ENCODE peak calls at places on chromosomes 1 and 21, in ten cellular contexts. C, Z, W, E, N, F, G, A, Q and O are unnamed samples.
A peak's percentile ranks its signal among the peaks of the same experiment; 100 is the strongest.

GRCh38 chr1:246790833-246791232 is 66.6 kb downstream of the SCCPDH start:
- DNase-seq in C (no peak), Z (no peak), W (no peak), E (no peak), N (no peak), F (no peak), G (no peak), A (no peak), Q (no peak), O (no peak)

GRCh38 chr1:72649211-72649888 is 367.0 kb upstream of the NEGR1 start:
- DNase-seq in C (no peak), Z (no peak), W (no peak), E (no peak), N (no peak), F (no peak), G (no peak), A (no peak), Q (peak; percentile 76), O (peak; percentile 39)

GRCh38 chr1:244918422-244919319 is 54.3 kb upstream of the HNRNPU start:
- DNase-seq in C (peak; percentile 10), Z (no peak), W (peak; percentile 60), E (peak; percentile 29), N (peak; percentile 85), F (peak; percentile 71), G (peak; percentile 30), A (no peak), Q (peak; percentile 86), O (peak; percentile 82)

GRCh38 chr1:52386458-52386857 is 17.8 kb downstream of the ORC1 start:
- DNase-seq in C (no peak), Z (no peak), W (no peak), E (no peak), N (no peak), F (no peak), G (no peak), A (no peak), Q (no peak), O (no peak)

GRCh38 chr21:26199471-26199870 is 28.9 kb upstream of the APP start:
- DNase-seq in C (peak; percentile 49), Z (no peak), W (no peak), E (no peak), N (no peak), F (no peak), G (no peak), A (no peak), Q (no peak), O (no peak)

GRCh38 chr1:224106568-224107281 is 7.2 kb upstream of the FBXO28 start:
- DNase-seq in C (peak; percentile 77), Z (no peak), W (no peak), E (peak; percentile 9), N (peak; percentile 70), F (peak; percentile 55), G (no peak), A (no peak), Q (no peak), O (no peak)

GRCh38 chr1:50841791-50842387 is 118.2 kb downstream of the FAF1 start:
- DNase-seq in C (peak; percentile 33), Z (no peak), W (no peak), E (no peak), N (no peak), F (no peak), G (no peak), A (no peak), Q (no peak), O (no peak)

GRCh38 chr1:179087665-179088064 is 5.8 kb downstream of the TOR3A start:
- DNase-seq in C (peak; percentile 55), Z (no peak), W (no peak), E (no peak), N (no peak), F (peak; percentile 40), G (no peak), A (no peak), Q (no peak), O (no peak)

GRCh38 chr1:240956020-240956419 is 344.1 kb upstream of the GREM2 start:
- DNase-seq in C (no peak), Z (no peak), W (no peak), E (no peak), N (no peak), F (no peak), G (no peak), A (no peak), Q (no peak), O (no peak)

GRCh38 chr1:58515794-58516401 is 30.6 kb downstream of the OMA1 start:
- DNase-seq in C (peak; percentile 88), Z (peak; percentile 29), W (peak; percentile 17), E (peak; percentile 66), N (peak; percentile 78), F (peak; percentile 42), G (no peak), A (peak; percentile 25), Q (no peak), O (no peak)

GRCh38 chr1:192954705-192955265 is 104.4 kb downstream of the UCHL5 start:
- DNase-seq in C (peak; percentile 24), Z (no peak), W (no peak), E (peak; percentile 13), N (no peak), F (no peak), G (no peak), A (no peak), Q (no peak), O (no peak)

GRCh38 chr1:154429841-154430611 is 24.9 kb downstream of the IL6R start:
- DNase-seq in C (no peak), Z (no peak), W (no peak), E (no peak), N (no peak), F (no peak), G (no peak), A (no peak), Q (no peak), O (no peak)

GRCh38 chr1:201266774-201267173 is 16.5 kb upstream of the PKP1 start:
- DNase-seq in C (peak; percentile 83), Z (peak; percentile 39), W (no peak), E (no peak), N (no peak), F (no peak), G (no peak), A (no peak), Q (no peak), O (no peak)

GRCh38 chr1:42937836-42938595 is 20.7 kb downstream of the SLC2A1 start:
- DNase-seq in C (no peak), Z (no peak), W (no peak), E (no peak), N (no peak), F (no peak), G (no peak), A (peak; percentile 5), Q (no peak), O (peak; percentile 52)

GRCh38 chr1:94925561-94926364 is 1.1 kb downstream of the CNN3 start:
- DNase-seq in C (peak; percentile 82), Z (no peak), W (peak; percentile 7), E (peak; percentile 72), N (no peak), F (peak; percentile 45), G (no peak), A (peak; percentile 76), Q (peak; percentile 70), O (peak; percentile 70)

GRCh38 chr1:19222979-19223824 is 13.1 kb upstream of the UBR4 start:
- DNase-seq in C (peak; percentile 15), Z (no peak), W (no peak), E (no peak), N (no peak), F (no peak), G (no peak), A (no peak), Q (no peak), O (no peak)

GRCh38 chr1:44569491-44569890 is 104.8 kb downstream of the TMEM53 start:
- DNase-seq in C (no peak), Z (no peak), W (no peak), E (no peak), N (no peak), F (no peak), G (no peak), A (no peak), Q (no peak), O (no peak)

GRCh38 chr1:202680586-202681352 is 29.5 kb downstream of the SYT2 start:
- DNase-seq in C (no peak), Z (no peak), W (no peak), E (no peak), N (no peak), F (no peak), G (no peak), A (no peak), Q (no peak), O (no peak)

GRCh38 chr1:223832637-223832943 is 13.2 kb downstream of the TP53BP2 start:
- DNase-seq in C (no peak), Z (no peak), W (no peak), E (peak; percentile 18), N (peak; percentile 65), F (no peak), G (no peak), A (no peak), Q (no peak), O (no peak)

GRCh38 chr1:5999711-6000443 is 7.7 kb upstream of the NPHP4 start:
- DNase-seq in C (no peak), Z (no peak), W (no peak), E (no peak), N (no peak), F (no peak), G (no peak), A (no peak), Q (peak; percentile 73), O (peak; percentile 54)

GRCh38 chr1:53893999-53894636 is at the start of gene DIO1:
- DNase-seq in C (no peak), Z (no peak), W (no peak), E (no peak), N (no peak), F (no peak), G (no peak), A (no peak), Q (no peak), O (no peak)

GRCh38 chr1:36083635-36084501 is at the start of gene TEKT2:
- DNase-seq in C (peak; percentile 29), Z (no peak), W (no peak), E (peak; percentile 46), N (peak; percentile 67), F (peak; percentile 71), G (no peak), A (no peak), Q (peak; percentile 84), O (peak; percentile 73)

GRCh38 chr1:59238993-59239392 is 57.9 kb upstream of the FGGY start:
- DNase-seq in C (no peak), Z (no peak), W (no peak), E (no peak), N (no peak), F (no peak), G (no peak), A (no peak), Q (no peak), O (no peak)

GRCh38 chr1:202304370-202304769 is 37.4 kb downstream of the UBE2T start:
- DNase-seq in C (no peak), Z (no peak), W (no peak), E (no peak), N (no peak), F (no peak), G (no peak), A (peak; percentile 29), Q (no peak), O (no peak)

GRCh38 chr21:45290948-45291612 is 3.4 kb upstream of the POFUT2 start:
- DNase-seq in C (peak; percentile 49), Z (no peak), W (no peak), E (peak; percentile 47), N (no peak), F (no peak), G (peak; percentile 8), A (peak; percentile 41), Q (no peak), O (no peak)

GRCh38 chr1:226372885-226373284 is 35.0 kb downstream of the PARP1 start:
- DNase-seq in C (no peak), Z (no peak), W (no peak), E (no peak), N (no peak), F (no peak), G (no peak), A (no peak), Q (no peak), O (no peak)

GRCh38 chr1:161119379-161120061 is 1.6 kb downstream of the NIT1 start:
- DNase-seq in C (peak; percentile 93), Z (no peak), W (peak; percentile 22), E (peak; percentile 92), N (peak; percentile 86), F (peak; percentile 75), G (no peak), A (no peak), Q (no peak), O (no peak)

GRCh38 chr1:109808703-109809102 is 45.0 kb upstream of the EPS8L3 start:
- DNase-seq in C (no peak), Z (no peak), W (no peak), E (no peak), N (no peak), F (no peak), G (no peak), A (no peak), Q (no peak), O (no peak)